ENCODE peak calls at places on chromosomes 5 and 9, in four cellular contexts. O is Karpas-422; C is activated T-cell treated with anti-CD3 and anti-CD28 coated beads, Interleukin-2, amount 50 U/mL, for 72 hours; N is stimulated activated CD4-positive, alpha-beta T cell treated with anti-CD3 and anti-CD28 coated beads, Interleukin-2, amount 100 ng/mL, for 48 hours. A is an unnamed sample.

GRCh38 chr5:134479839-134480238 is 45.6 kb upstream of the JADE2 start:
- DNase-seq in C (no peak), O (no peak), N (no peak), A (no peak)

GRCh38 chr5:34580983-34581382 is 75.1 kb upstream of the RAI14 start:
- DNase-seq in C (no peak), N (no peak), O (no peak), A (no peak)

GRCh38 chr9:31542384-31543055 is 841.9 kb upstream of the ACO1 start:
- DNase-seq in O (no peak), C (peak; percentile 34), N (no peak), A (peak; percentile 31)

GRCh38 chr9:138082918-138083636 is 205.5 kb downstream of the CACNA1B start:
- DNase-seq in N (no peak), C (no peak), O (no peak), A (no peak)

GRCh38 chr9:92952861-92953620 is 5.7 kb downstream of the FGD3 start:
- DNase-seq in O (no peak), N (no peak), C (no peak), A (no peak)

GRCh38 chr9:129722913-129723312 is 29.9 kb downstream of the PTGES start:
- DNase-seq in O (no peak), C (no peak), N (no peak), A (no peak)

GRCh38 chr5:170132642-170133448 is 27.1 kb downstream of the FOXI1 start:
- DNase-seq in C (no peak), N (no peak), O (peak; percentile 57), A (no peak)

GRCh38 chr5:157271740-157272271 is 5.9 kb downstream of the CYFIP2 start:
- DNase-seq in N (no peak), C (peak; percentile 93), O (peak; percentile 96), A (peak; percentile 68)

GRCh38 chr9:70318002-70318401 is 59.2 kb downstream of the SMC5 start:
- DNase-seq in N (no peak), C (no peak), O (no peak), A (no peak)

GRCh38 chr5:55276771-55277170 is 30.7 kb downstream of the DHX29 start:
- DNase-seq in O (no peak), C (no peak), N (no peak), A (no peak)

GRCh38 chr9:83680233-83680632 is 27.5 kb downstream of the UBQLN1 start:
- DNase-seq in C (no peak), N (no peak), O (no peak), A (no peak)

GRCh38 chr9:80555782-80556325 is 984.1 kb downstream of the TLE4 start:
- DNase-seq in O (no peak), C (no peak), N (no peak), A (no peak)

GRCh38 chr9:93116049-93116961 is 17.7 kb downstream of the NINJ1 start:
- DNase-seq in O (no peak), C (peak; percentile 0), N (no peak), A (no peak)

GRCh38 chr5:142425286-142426065 is 100.7 kb upstream of the SPRY4 start:
- DNase-seq in N (no peak), O (no peak), C (no peak), A (no peak)

GRCh38 chr5:7801898-7802614 is 48.9 kb downstream of the CFAP90 start:
- DNase-seq in N (no peak), C (no peak), O (no peak), A (no peak)

GRCh38 chr9:78821126-78821822 is 524.3 kb downstream of the PSAT1 start:
- DNase-seq in C (no peak), O (peak; percentile 67), N (no peak), A (peak; percentile 50)

GRCh38 chr5:84433461-84433860 is 48.8 kb upstream of the EDIL3 start:
- DNase-seq in N (no peak), C (no peak), O (no peak), A (no peak)

GRCh38 chr5:119417891-119418781 is 34.2 kb upstream of the HSD17B4 start:
- DNase-seq in C (no peak), N (no peak), O (peak; percentile 52), A (no peak)

GRCh38 chr9:113957778-113958430 is 81.8 kb downstream of the ZNF618 start:
- DNase-seq in C (no peak), N (no peak), O (no peak), A (no peak)

GRCh38 chr9:136784249-136784996 is 6.7 kb upstream of the TMEM141 start:
- DNase-seq in N (no peak), C (no peak), O (peak; percentile 80), A (peak; percentile 45)

GRCh38 chr5:80146036-80146435 is 109.8 kb downstream of the SERINC5 start:
- DNase-seq in O (peak; percentile 20), N (no peak), C (no peak), A (no peak)

GRCh38 chr5:178277866-178278265 is 45.3 kb upstream of the PHYKPL start:
- DNase-seq in O (no peak), C (no peak), N (no peak), A (no peak)

GRCh38 chr9:15205632-15206243 is 101.3 kb downstream of the TTC39B start:
- DNase-seq in C (no peak), N (no peak), O (peak; percentile 6), A (no peak)

GRCh38 chr5:181159286-181160143 is 12.1 kb downstream of the OR2V2 start:
- DNase-seq in C (peak; percentile 90), N (peak; percentile 98), O (peak; percentile 95), A (peak; percentile 86)

GRCh38 chr9:32413424-32413823 is 29.0 kb downstream of the ACO1 start:
- DNase-seq in C (no peak), O (no peak), N (no peak), A (no peak)

GRCh38 chr5:76099756-76100155 is 16.6 kb downstream of the SV2C start:
- DNase-seq in O (no peak), N (no peak), C (no peak), A (no peak)

GRCh38 chr5:17217421-17218352 is at the start of gene BASP1:
- DNase-seq in C (peak; percentile 35), O (peak; percentile 81), N (no peak), A (peak; percentile 89)

GRCh38 chr5:34460496-34460895 is 195.6 kb upstream of the RAI14 start:
- DNase-seq in N (no peak), C (no peak), O (no peak), A (no peak)

GRCh38 chr5:59648949-59649921 is 244.3 kb downstream of the PDE4D start:
- DNase-seq in C (no peak), O (no peak), N (no peak), A (no peak)

GRCh38 chr5:13985736-13986418 is 41.4 kb upstream of the DNAH5 start:
- DNase-seq in N (no peak), C (no peak), O (no peak), A (no peak)

GRCh38 chr5:111730659-111731382 is 26.2 kb downstream of the NREP start:
- DNase-seq in C (no peak), N (no peak), O (no peak), A (no peak)

GRCh38 chr9:105191508-105192118 is 52.8 kb upstream of the SLC44A1 start:
- DNase-seq in C (no peak), N (no peak), O (no peak), A (peak; percentile 48)

GRCh38 chr5:24225051-24225450 is 419.7 kb downstream of the CDH10 start:
- DNase-seq in C (no peak), O (no peak), N (no peak), A (no peak)

GRCh38 chr9:88534456-88535225 is at the start of gene NXNL2:
- DNase-seq in O (no peak), N (no peak), C (peak; percentile 30), A (no peak)

GRCh38 chr9:128169492-128169891 is 9.4 kb downstream of the BBLN start:
- DNase-seq in O (no peak), N (no peak), C (no peak), A (no peak)

GRCh38 chr5:130528474-130528873 is 624.2 kb downstream of the CHSY3 start:
- DNase-seq in C (no peak), N (no peak), O (no peak), A (no peak)

GRCh38 chr5:159887050-159887449 is 29.2 kb upstream of the ADRA1B start:
- DNase-seq in C (no peak), N (no peak), O (no peak), A (no peak)

GRCh38 chr9:37976714-37977477 is 73.0 kb upstream of the SLC25A51 start:
- DNase-seq in O (no peak), N (no peak), C (no peak), A (no peak)

A was measured in GM13977.